ENCODE peak calls at places on chromosome 14, in seven cellular contexts. W is T-helper 9 cell, O is ACHN, V is mucosa of gallbladder, Z is OCI-LY7, D is NAMALWA, G is nephron progenitor cell. A is an unnamed sample.

GRCh38 chr14:55271572-55272414 is 572 bp downstream of the FBXO34 start:
- DNase-seq in O (peak), G (peak), W (peak), Z (peak), D (peak), V (peak), A (peak)

GRCh38 chr14:22251090-22251489 is 337.9 kb downstream of the DAD1 start:
- DNase-seq in V (no peak), W (no peak), G (no peak), Z (no peak), O (no peak), D (no peak), A (no peak)

GRCh38 chr14:54040851-54041250 is 84.2 kb upstream of the BMP4 start:
- DNase-seq in Z (no peak), V (no peak), O (no peak), G (no peak), D (no peak), W (no peak), A (no peak)

GRCh38 chr14:75518625-75519024 is 3.6 kb upstream of the BATF start:
- DNase-seq in W (no peak), V (no peak), G (no peak), Z (peak), O (peak), D (peak), A (no peak)

GRCh38 chr14:98293527-98293926 is 978.5 kb downstream of the BCL11B start:
- DNase-seq in G (no peak), W (no peak), Z (no peak), V (peak), D (no peak), O (no peak), A (no peak)

GRCh38 chr14:55585854-55586253 is 5.8 kb downstream of the KTN1 start:
- DNase-seq in G (no peak), Z (no peak), D (no peak), W (no peak), V (no peak), O (no peak), A (no peak)

GRCh38 chr14:105143451-105144230 is 24.9 kb downstream of the JAG2 start:
- DNase-seq in G (no peak), V (no peak), Z (no peak), D (no peak), O (no peak), W (no peak), A (no peak)

GRCh38 chr14:55298423-55298822 is 27.2 kb downstream of the FBXO34 start:
- DNase-seq in W (no peak), G (no peak), Z (no peak), V (no peak), O (no peak), D (no peak), A (no peak)

GRCh38 chr14:38184132-38184531 is 23.6 kb upstream of the SSTR1 start:
- DNase-seq in V (no peak), O (no peak), D (no peak), Z (no peak), G (no peak), W (no peak), A (no peak)

GRCh38 chr14:21978184-21978998 is 304.8 kb upstream of the OR4E1 start:
- DNase-seq in W (peak), V (peak), D (peak), O (peak), Z (peak), G (peak), A (no peak)

GRCh38 chr14:29350496-29350895 is 577.2 kb downstream of the PRKD1 start:
- DNase-seq in D (no peak), O (no peak), V (no peak), G (no peak), Z (no peak), W (no peak), A (no peak)

GRCh38 chr14:71574976-71575375 is 357.3 kb upstream of the RGS6 start:
- DNase-seq in D (no peak), V (no peak), G (no peak), O (peak), W (no peak), Z (no peak), A (no peak)

GRCh38 chr14:42322486-42323284 is 716.0 kb downstream of the LRFN5 start:
- DNase-seq in O (no peak), D (peak), V (no peak), G (no peak), Z (peak), W (no peak), A (no peak)

GRCh38 chr14:98961191-98961590 is 310.8 kb downstream of the BCL11B start:
- DNase-seq in G (no peak), O (no peak), V (no peak), Z (no peak), D (no peak), W (no peak), A (no peak)

GRCh38 chr14:74504412-74504811 is 10.8 kb downstream of the ISCA2 start:
- DNase-seq in W (no peak), G (no peak), D (no peak), O (no peak), Z (no peak), V (no peak), A (no peak)

GRCh38 chr14:32329146-32329545 is at the start of gene AKAP6:
- DNase-seq in W (no peak), V (no peak), O (no peak), Z (no peak), G (peak), D (no peak), A (no peak)

GRCh38 chr14:70995671-70996070 is 88.4 kb downstream of the PCNX1 start:
- DNase-seq in D (no peak), W (no peak), Z (no peak), G (no peak), O (peak), V (no peak), A (peak)

GRCh38 chr14:59698793-59699192 is 122.2 kb upstream of the CCDC175 start:
- DNase-seq in Z (no peak), W (no peak), O (no peak), V (no peak), D (no peak), G (no peak), A (no peak)

GRCh38 chr14:88825078-88825458 is 617 bp downstream of the TTC8 start:
- DNase-seq in W (no peak), D (no peak), G (no peak), V (no peak), O (no peak), Z (no peak), A (no peak)

GRCh38 chr14:58796636-58797429 is 159.1 kb downstream of the DACT1 start:
- DNase-seq in W (no peak), O (no peak), D (no peak), V (no peak), Z (no peak), G (peak), A (no peak)

GRCh38 chr14:104358528-104359300 is 220.3 kb downstream of the KIF26A start:
- DNase-seq in Z (no peak), O (no peak), V (no peak), D (no peak), G (no peak), W (no peak), A (peak)

A was measured in left colon.